ENCODE peak calls at places on chromosomes 6 and 20, in eight cellular contexts. L is fibroblast of lung, Z is colonic mucosa, D is choroid plexus epithelial cell, R is HFF-Myc, H is cardiac fibroblast, Y is heart right ventricle, X is progenitor cell of endocrine pancreas. G is an unnamed sample.

GRCh38 chr6:124679392-124679791 is 282.8 kb upstream of the RNF217 start:
- DNase-seq in L (peak), Z (no peak), D (peak), R (no peak), H (peak), Y (no peak), X (no peak), G (no peak)

GRCh38 chr6:81241717-81242116 is 510.8 kb downstream of the TENT5A start:
- DNase-seq in L (peak), Z (no peak), D (peak), R (peak), H (peak), Y (no peak), X (no peak), G (no peak)

GRCh38 chr6:169326067-169326799 is 72.6 kb upstream of the THBS2 start:
- DNase-seq in L (peak), Z (no peak), D (peak), R (no peak), H (peak), Y (no peak), X (no peak), G (no peak)

GRCh38 chr6:6793388-6794250 is 205.1 kb downstream of the LY86 start:
- DNase-seq in L (no peak), Z (no peak), D (no peak), R (no peak), H (no peak), Y (no peak), X (no peak), G (no peak)

GRCh38 chr20:15756401-15756800 is 816.8 kb downstream of the KIF16B start:
- DNase-seq in L (no peak), Z (no peak), D (no peak), R (no peak), H (no peak), Y (no peak), X (no peak), G (no peak)

GRCh38 chr6:136440187-136440582 is 110.0 kb downstream of the MAP7 start:
- DNase-seq in L (peak), Z (no peak), D (no peak), R (no peak), H (no peak), Y (no peak), X (no peak), G (no peak)

GRCh38 chr20:38644588-38644987 is 43.0 kb downstream of the ARHGAP40 start:
- DNase-seq in L (no peak), Z (no peak), D (no peak), R (no peak), H (no peak), Y (no peak), X (no peak), G (no peak)

GRCh38 chr6:149450679-149451360 is 34.0 kb downstream of the ZC3H12D start:
- DNase-seq in L (peak), Z (peak), D (no peak), R (no peak), H (no peak), Y (peak), X (no peak), G (no peak)

GRCh38 chr20:50792708-50793574 is 1.9 kb upstream of the BCAS4 start:
- DNase-seq in L (peak), Z (no peak), D (no peak), R (no peak), H (no peak), Y (no peak), X (no peak), G (no peak)

DNA sequence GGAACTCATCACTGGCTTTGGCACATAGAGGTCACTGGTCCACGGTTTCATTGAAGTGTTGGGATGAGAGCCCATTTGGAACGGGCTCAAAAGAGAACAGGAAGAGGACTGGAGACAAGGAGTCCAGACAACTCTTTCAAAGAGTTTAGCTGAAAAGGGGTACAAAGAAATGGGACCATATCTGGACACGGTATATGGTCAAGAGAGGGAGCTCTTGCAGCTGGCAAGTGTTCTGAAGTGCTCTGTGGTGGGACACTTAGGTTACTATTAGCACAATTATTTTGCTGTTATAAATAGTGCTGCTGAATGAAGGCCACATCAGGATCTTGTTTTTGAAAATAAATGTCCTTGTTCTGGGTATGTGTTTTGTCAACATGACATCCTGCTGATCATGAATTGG is 4.6 kb downstream of the SGK2 start:
- DNase-seq in L (no peak), Z (no peak), D (peak), R (no peak), H (peak), Y (no peak), X (no peak), G (no peak)
- TF ChIP-seq CTCF in L (no peak), Z (no peak), D (peak), R (no peak), H (peak), Y (no peak), X (no peak), G (no peak)

GRCh38 chr6:162147805-162148204 is 579.8 kb downstream of the PRKN start:
- DNase-seq in L (no peak), Z (no peak), D (no peak), R (no peak), H (no peak), Y (no peak), X (no peak), G (no peak)
- TF ChIP-seq CTCF in L (no peak), Z (no peak), D (no peak), R (no peak), H (no peak), Y (no peak), X (no peak), G (no peak)

GRCh38 chr20:36179170-36179945 is 24.8 kb downstream of the EPB41L1 start:
- DNase-seq in L (no peak), Z (no peak), D (no peak), R (no peak), H (no peak), Y (no peak), X (no peak), G (no peak)

GRCh38 chr20:36175016-36175415 is 20.5 kb downstream of the EPB41L1 start:
- DNase-seq in L (peak), Z (no peak), D (peak), R (no peak), H (no peak), Y (no peak), X (no peak), G (no peak)

GRCh38 chr20:36173451-36173933 is 19.0 kb downstream of the EPB41L1 start:
- DNase-seq in L (peak), Z (no peak), D (peak), R (no peak), H (peak), Y (no peak), X (no peak), G (no peak)

GRCh38 chr20:36177716-36178115 is 23.2 kb downstream of the EPB41L1 start:
- DNase-seq in L (no peak), Z (no peak), D (no peak), R (no peak), H (no peak), Y (no peak), X (no peak), G (no peak)

DNA sequence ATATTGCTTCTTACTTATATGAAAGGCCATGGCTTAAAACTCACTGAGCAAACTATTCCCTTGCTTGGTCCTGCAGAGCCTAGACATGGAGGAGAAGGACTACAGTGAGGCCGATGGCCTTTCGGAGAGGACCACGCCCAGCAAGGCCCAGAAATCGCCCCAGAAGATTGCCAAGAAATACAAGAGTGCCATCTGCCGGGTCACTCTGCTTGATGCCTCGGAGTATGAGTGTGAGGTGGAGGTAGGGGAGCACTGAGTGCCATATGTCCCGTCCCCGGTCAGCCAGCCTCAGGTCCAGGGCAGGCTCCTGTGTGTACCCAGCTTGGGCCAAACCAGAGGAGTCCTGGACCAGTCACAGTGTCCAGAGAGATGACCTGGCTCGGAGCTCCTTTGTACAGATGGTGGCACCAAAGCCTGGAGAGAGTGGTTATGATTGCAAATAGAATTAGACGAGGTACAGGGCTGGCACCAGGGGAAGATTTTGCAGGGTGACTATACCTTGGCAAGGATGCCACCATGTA is 21.0 kb downstream of the EPB41L1 start:
- DNase-seq in L (no peak), Z (no peak), D (no peak), R (no peak), H (no peak), Y (no peak), X (no peak), G (no peak)
- TF ChIP-seq CTCF in L (no peak), Z (no peak), D (no peak), R (no peak), H (no peak), Y (no peak), X (no peak), G (no peak)

DNA sequence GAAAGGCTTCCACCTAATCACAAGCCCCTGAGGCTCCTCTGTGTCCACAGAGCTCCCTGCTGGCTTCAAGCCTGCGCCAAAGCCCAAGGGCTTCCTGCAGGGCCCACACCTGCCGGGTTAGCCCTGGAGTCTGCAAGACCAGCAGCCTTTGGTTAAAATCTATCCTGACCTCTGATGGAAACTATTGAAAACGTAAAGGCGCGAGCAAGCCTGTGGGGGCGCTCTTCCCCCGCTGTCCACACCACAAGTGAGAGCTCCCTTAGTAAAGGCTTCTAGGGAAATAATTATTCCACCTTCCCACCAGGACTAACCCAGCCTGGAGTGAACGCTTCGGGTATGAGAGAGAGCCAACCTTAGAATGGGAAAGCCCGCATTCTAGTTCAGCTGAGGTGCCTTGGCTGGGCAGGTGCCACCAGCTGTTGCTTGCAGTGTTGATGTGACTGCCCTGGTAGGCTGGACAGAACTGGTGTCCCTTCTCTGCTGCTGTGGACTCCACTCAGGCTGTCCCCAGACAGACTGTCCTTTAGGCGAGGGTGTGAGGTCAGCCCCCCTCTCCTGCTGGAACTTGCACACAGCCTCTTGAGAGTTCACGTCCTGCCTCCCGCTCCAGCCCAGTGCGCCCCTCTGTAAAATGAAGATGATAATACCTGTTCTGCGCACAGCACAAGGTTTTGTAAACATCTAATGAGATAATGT is 68.7 kb downstream of the SYTL3 start:
- DNase-seq in L (no peak), Z (no peak), D (peak), R (no peak), H (peak), Y (no peak), X (peak), G (no peak)
- TF ChIP-seq CTCF in L (peak), Z (peak), D (peak), R (peak), H (peak), Y (peak), X (peak), G (peak)

GRCh38 chr6:46628976-46629375 is 23.6 kb downstream of the CYP39A1 start:
- DNase-seq in L (no peak), Z (no peak), D (no peak), R (no peak), H (no peak), Y (no peak), X (no peak), G (no peak)
- TF ChIP-seq CTCF in L (no peak), Z (no peak), D (no peak), R (no peak), H (no peak), Y (no peak), X (no peak), G (no peak)

GRCh38 chr6:146381486-146381885 is 162.1 kb upstream of the RAB32 start:
- DNase-seq in L (no peak), Z (no peak), D (peak), R (no peak), H (peak), Y (no peak), X (no peak), G (no peak)
- TF ChIP-seq CTCF in L (no peak), Z (no peak), D (peak), R (peak), H (peak), Y (no peak), X (no peak), G (no peak)

DNA sequence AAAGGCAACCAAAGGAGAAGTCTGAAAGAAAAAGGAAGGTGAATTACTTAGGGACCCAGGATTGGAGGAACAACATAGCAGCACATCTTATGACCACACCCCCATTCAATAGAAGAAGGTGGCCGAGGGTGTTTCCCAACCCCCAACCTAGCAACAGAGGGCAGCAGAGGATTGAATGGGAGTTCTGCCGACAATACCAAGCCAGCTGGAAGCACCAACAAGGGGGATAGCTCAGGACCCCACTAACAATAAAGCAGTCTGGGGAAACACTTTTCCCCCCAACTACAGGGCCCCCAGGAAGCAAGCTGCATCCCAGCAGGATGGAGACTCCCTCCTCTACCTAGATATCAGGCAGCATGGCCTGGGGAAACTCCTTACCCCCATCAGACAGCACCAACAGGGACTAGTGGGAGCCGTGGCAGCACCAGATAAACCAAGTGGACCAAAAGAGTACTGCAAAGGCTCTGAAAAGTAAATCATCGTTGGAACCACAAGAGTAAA is 67.7 kb downstream of the ZHX3 start:
- DNase-seq in L (peak), Z (no peak), D (peak), R (peak), H (peak), Y (peak), X (no peak), G (no peak)
- TF ChIP-seq CTCF in L (no peak), Z (no peak), D (peak), R (peak), H (peak), Y (peak), X (peak), G (no peak)

GRCh38 chr6:117483645-117484016 is 1.2 kb downstream of the DCBLD1 start:
- DNase-seq in L (no peak), Z (no peak), D (peak), R (no peak), H (peak), Y (no peak), X (no peak), G (no peak)

GRCh38 chr6:117484052-117484646 is 1.7 kb downstream of the DCBLD1 start:
- DNase-seq in L (no peak), Z (no peak), D (no peak), R (no peak), H (no peak), Y (no peak), X (no peak), G (no peak)

GRCh38 chr6:117483004-117483644 is 650 bp downstream of the DCBLD1 start:
- DNase-seq in L (no peak), Z (peak), D (peak), R (no peak), H (peak), Y (peak), X (peak), G (peak)

GRCh38 chr6:117487831-117488230 is 5.4 kb downstream of the DCBLD1 start:
- DNase-seq in L (no peak), Z (no peak), D (no peak), R (no peak), H (peak), Y (no peak), X (no peak), G (no peak)

DNA sequence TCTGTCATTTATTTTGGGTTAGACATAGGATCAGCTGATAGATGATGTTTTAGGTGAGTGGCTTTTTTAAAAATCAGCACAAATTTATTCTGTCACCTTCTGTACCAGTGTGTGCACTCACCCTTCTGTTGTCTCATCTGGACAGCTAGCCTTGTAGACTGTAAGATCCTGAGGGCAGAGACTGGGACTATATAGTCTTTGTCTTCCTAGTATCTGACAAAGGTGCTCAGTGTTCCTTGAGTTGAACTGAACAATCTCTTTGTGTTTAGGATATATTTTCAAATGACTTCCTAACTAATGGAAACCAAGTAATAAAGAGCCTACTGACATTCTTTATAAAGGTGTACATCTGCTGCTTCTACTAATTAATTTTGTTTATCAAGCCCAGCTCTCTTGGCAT is 3.0 kb downstream of the DCBLD1 start:
- DNase-seq in L (no peak), Z (no peak), D (no peak), R (no peak), H (no peak), Y (no peak), X (no peak), G (no peak)
- TF ChIP-seq CTCF in L (no peak), Z (no peak), D (no peak), R (no peak), H (no peak), Y (no peak), X (no peak), G (no peak)

DNA sequence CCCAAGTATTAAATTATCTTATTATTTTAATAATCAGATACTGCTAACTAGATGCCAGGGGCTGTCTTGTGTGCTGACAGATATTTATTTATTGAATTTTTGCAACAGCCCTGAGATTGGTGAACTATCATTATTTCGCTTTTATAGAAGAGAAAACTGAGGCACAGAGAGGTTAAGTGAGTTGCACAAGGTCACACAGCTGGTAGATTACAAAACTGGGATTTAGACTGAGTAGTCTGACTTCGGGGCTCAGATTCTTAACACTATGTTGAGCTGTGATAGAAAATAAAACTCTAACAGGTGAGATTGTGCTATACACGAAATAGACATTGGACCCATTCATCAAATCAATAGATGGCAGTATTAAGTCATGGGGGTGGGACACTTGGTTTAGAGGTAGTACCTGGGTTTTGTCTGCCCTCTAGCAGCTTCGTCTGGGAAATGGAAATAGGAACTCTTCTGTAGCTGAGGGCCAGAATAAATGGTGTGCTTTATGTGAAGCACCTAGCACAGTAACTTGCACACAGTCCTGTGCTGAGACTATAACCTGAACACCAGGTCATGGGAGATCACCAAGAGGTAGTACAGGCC is 113.4 kb downstream of the B3GAT2 start:
- DNase-seq in L (no peak), Z (no peak), D (no peak), R (no peak), H (no peak), Y (no peak), X (no peak), G (no peak)
- TF ChIP-seq CTCF in L (no peak), Z (no peak), D (no peak), R (no peak), H (no peak), Y (no peak), X (no peak), G (no peak)

G was measured in prostate gland.